ENCODE peak calls at places on chromosome 7, in four cellular contexts. T is A549, U is HepG2, L is GM12878. W is an unnamed sample.

GRCh38 chr7:100475549-100475948 is 3.5 kb downstream of the TSC22D4 start:
- DNase-seq in T (no peak), U (no peak), L (no peak), W (peak; percentile 28)

GRCh38 chr7:73701357-73701995 is 18.0 kb downstream of the STX1A start:
- DNase-seq in T (peak; percentile 74), U (peak; percentile 54), L (no peak), W (peak; percentile 92)

GRCh38 chr7:128387663-128388485 is 21.9 kb downstream of the IMPDH1 start:
- DNase-seq in T (peak; percentile 97), U (peak; percentile 68), L (no peak), W (peak; percentile 99)

GRCh38 chr7:110534241-110534931 is 556.5 kb upstream of the LRRN3 start:
- DNase-seq in T (peak; percentile 29), U (peak; percentile 4), L (no peak), W (peak; percentile 55)

GRCh38 chr7:90766814-90767564 is 170.9 kb downstream of the CDK14 start:
- DNase-seq in T (no peak), U (peak; percentile 94), L (no peak), W (peak; percentile 60)

GRCh38 chr7:139730746-139731612 is 46.8 kb downstream of the HIPK2 start:
- DNase-seq in T (no peak), U (no peak), L (no peak), W (no peak)

GRCh38 chr7:157482011-157482410 is 145.2 kb downstream of the DNAJB6 start:
- DNase-seq in T (no peak), U (no peak), L (no peak), W (no peak)

GRCh38 chr7:111075498-111075897 is 15.4 kb upstream of the LRRN3 start:
- DNase-seq in T (no peak), U (no peak), L (no peak), W (no peak)

GRCh38 chr7:78311176-78311575 is 512.6 kb downstream of the PHTF2 start:
- DNase-seq in T (no peak), U (no peak), L (no peak), W (no peak)

GRCh38 chr7:32427769-32428291 is 62.4 kb downstream of the LSM5 start:
- DNase-seq in T (peak; percentile 65), U (peak; percentile 62), L (no peak), W (peak; percentile 70)

GRCh38 chr7:152521420-152522337 is 85.9 kb upstream of the KMT2C start:
- DNase-seq in T (no peak), U (peak; percentile 21), L (no peak), W (no peak)

GRCh38 chr7:128791968-128792319 is at the start of gene CCDC136:
- DNase-seq in T (no peak), U (no peak), L (no peak), W (no peak)

GRCh38 chr7:147029935-147030334 is 913.3 kb downstream of the CNTNAP2 start:
- DNase-seq in T (no peak), U (no peak), L (no peak), W (no peak)

GRCh38 chr7:121909721-121910359 is 36.9 kb downstream of the PTPRZ1 start:
- DNase-seq in T (no peak), U (no peak), L (no peak), W (no peak)

GRCh38 chr7:132934017-132934416 is 147.9 kb downstream of the CHCHD3 start:
- DNase-seq in T (no peak), U (no peak), L (peak; percentile 13), W (no peak)

GRCh38 chr7:74183142-74183541 is 9.0 kb downstream of the EIF4H start:
- DNase-seq in T (no peak), U (no peak), L (no peak), W (no peak)

GRCh38 chr7:49708590-49708989 is 64.8 kb upstream of the VWC2 start:
- DNase-seq in T (no peak), U (no peak), L (no peak), W (no peak)

GRCh38 chr7:44740040-44740439 is 8.6 kb upstream of the ZMIZ2 start:
- DNase-seq in T (no peak), U (no peak), L (no peak), W (no peak)

GRCh38 chr7:3069767-3070449 is 26.2 kb upstream of the CARD11 start:
- DNase-seq in T (no peak), U (no peak), L (no peak), W (no peak)

GRCh38 chr7:17299477-17299991 is 1.1 kb downstream of the AHR start:
- DNase-seq in T (no peak), U (no peak), L (no peak), W (no peak)

GRCh38 chr7:134515569-134516468 is 11.5 kb upstream of the AKR1B10 start:
- DNase-seq in T (peak; percentile 81), U (no peak), L (no peak), W (no peak)

GRCh38 chr7:108222236-108222892 is 92.2 kb upstream of the LAMB4 start:
- DNase-seq in T (no peak), U (peak; percentile 14), L (no peak), W (no peak)

GRCh38 chr7:81616951-81617350 is 152.9 kb downstream of the HGF start:
- DNase-seq in T (no peak), U (no peak), L (peak; percentile 37), W (no peak)

GRCh38 chr7:81623251-81623855 is 146.5 kb downstream of the HGF start:
- DNase-seq in T (no peak), U (no peak), L (no peak), W (no peak)

GRCh38 chr7:81624021-81624630 is 145.7 kb downstream of the HGF start:
- DNase-seq in T (no peak), U (peak; percentile 37), L (no peak), W (no peak)

GRCh38 chr7:81621893-81622292 is 148.0 kb downstream of the HGF start:
- DNase-seq in T (no peak), U (no peak), L (no peak), W (no peak)

GRCh38 chr7:81618400-81619014 is 151.3 kb downstream of the HGF start:
- DNase-seq in T (peak; percentile 27), U (peak; percentile 11), L (no peak), W (no peak)
- TF ChIP-seq PBX3 in T (no peak), U (no peak), L (no peak), W (peak; percentile 91)

GRCh38 chr7:129940329-129940728 is 12.4 kb downstream of the UBE2H start:
- DNase-seq in T (no peak), U (no peak), L (no peak), W (no peak)
- TF ChIP-seq PBX3 in T (no peak), U (no peak), L (no peak), W (no peak)

GRCh38 chr7:92754756-92755581 is 81.4 kb downstream of the CDK6 start:
- DNase-seq in T (no peak), U (no peak), L (no peak), W (peak; percentile 45)
- TF ChIP-seq PBX3 in T (no peak), U (no peak), L (no peak), W (no peak)

DNA sequence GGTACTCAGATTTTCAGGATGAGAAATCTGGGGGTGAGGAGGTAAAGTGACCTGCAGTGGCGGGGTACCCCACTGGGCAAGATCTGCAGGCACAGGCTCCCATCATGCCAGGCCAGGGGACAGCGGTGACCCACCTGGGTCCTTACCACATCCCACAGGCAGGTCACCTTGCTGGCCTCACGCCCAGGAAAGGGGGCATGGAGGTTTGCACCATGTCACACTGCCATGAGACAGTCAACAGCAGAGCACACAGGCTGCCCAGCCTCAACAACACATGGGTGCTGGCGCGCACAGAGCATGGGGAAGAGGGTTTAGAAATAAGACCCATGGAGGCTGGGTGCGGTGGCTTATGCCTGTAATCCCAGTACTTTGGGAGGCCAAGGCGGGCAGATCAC is 914 bp downstream of the PKD1L1 start:
- DNase-seq in T (no peak), U (no peak), L (no peak), W (no peak)
- TF ChIP-seq PBX3 in T (no peak), U (no peak), L (no peak), W (no peak)

GRCh38 chr7:114088541-114088940 is 169.7 kb upstream of the PPP1R3A start:
- DNase-seq in T (no peak), U (no peak), L (no peak), W (no peak)
- TF ChIP-seq PBX3 in T (no peak), U (no peak), L (no peak), W (no peak)

W was measured in SK-N-SH.